ENCODE peak calls at places on chromosomes 3 and 15, in nine cellular contexts. N, M, O, H, Y, A, D, B and P are unnamed samples.

GRCh38 chr15:71124937-71125755 is 9.9 kb downstream of the THSD4 start:
- DNase-seq in N (no peak), M (no peak), O (no peak), H (peak; percentile 35), Y (peak; percentile 36), A (peak; percentile 74), D (no peak), B (no peak), P (no peak)

GRCh38 chr15:77974416-77975331 is 102.8 kb downstream of the TBC1D2B start:
- DNase-seq in N (no peak), M (no peak), O (no peak), H (no peak), Y (no peak), A (no peak), D (no peak), B (no peak), P (no peak)

GRCh38 chr3:188680189-188680588 is 491.6 kb upstream of the TPRG1 start:
- DNase-seq in N (peak; percentile 79), M (no peak), O (no peak), H (no peak), Y (no peak), A (no peak), D (no peak), B (no peak), P (no peak)

GRCh38 chr3:159604151-159604581 is 384.5 kb upstream of the IL12A start:
- DNase-seq in N (peak; percentile 61), M (no peak), O (no peak), H (no peak), Y (no peak), A (no peak), D (no peak), B (no peak), P (no peak)

GRCh38 chr3:125079675-125080045 is 23.9 kb upstream of the HEG1 start:
- DNase-seq in N (no peak), M (peak; percentile 15), O (no peak), H (no peak), Y (no peak), A (peak; percentile 51), D (no peak), B (no peak), P (no peak)

GRCh38 chr3:38111696-38112377 is 25.1 kb downstream of the ACAA1 start:
- DNase-seq in N (no peak), M (no peak), O (no peak), H (no peak), Y (no peak), A (no peak), D (no peak), B (no peak), P (no peak)

GRCh38 chr15:89747708-89748682 is 3.1 kb downstream of the MESP1 start:
- DNase-seq in N (no peak), M (no peak), O (no peak), H (no peak), Y (no peak), A (no peak), D (no peak), B (no peak), P (no peak)

GRCh38 chr3:48784426-48785120 is 63.1 kb downstream of the PRKAR2A start:
- DNase-seq in N (no peak), M (no peak), O (no peak), H (no peak), Y (no peak), A (peak; percentile 12), D (no peak), B (no peak), P (no peak)

GRCh38 chr3:172216267-172216666 is 176.9 kb downstream of the FNDC3B start:
- DNase-seq in N (no peak), M (no peak), O (no peak), H (no peak), Y (no peak), A (no peak), D (no peak), B (no peak), P (no peak)

DNA sequence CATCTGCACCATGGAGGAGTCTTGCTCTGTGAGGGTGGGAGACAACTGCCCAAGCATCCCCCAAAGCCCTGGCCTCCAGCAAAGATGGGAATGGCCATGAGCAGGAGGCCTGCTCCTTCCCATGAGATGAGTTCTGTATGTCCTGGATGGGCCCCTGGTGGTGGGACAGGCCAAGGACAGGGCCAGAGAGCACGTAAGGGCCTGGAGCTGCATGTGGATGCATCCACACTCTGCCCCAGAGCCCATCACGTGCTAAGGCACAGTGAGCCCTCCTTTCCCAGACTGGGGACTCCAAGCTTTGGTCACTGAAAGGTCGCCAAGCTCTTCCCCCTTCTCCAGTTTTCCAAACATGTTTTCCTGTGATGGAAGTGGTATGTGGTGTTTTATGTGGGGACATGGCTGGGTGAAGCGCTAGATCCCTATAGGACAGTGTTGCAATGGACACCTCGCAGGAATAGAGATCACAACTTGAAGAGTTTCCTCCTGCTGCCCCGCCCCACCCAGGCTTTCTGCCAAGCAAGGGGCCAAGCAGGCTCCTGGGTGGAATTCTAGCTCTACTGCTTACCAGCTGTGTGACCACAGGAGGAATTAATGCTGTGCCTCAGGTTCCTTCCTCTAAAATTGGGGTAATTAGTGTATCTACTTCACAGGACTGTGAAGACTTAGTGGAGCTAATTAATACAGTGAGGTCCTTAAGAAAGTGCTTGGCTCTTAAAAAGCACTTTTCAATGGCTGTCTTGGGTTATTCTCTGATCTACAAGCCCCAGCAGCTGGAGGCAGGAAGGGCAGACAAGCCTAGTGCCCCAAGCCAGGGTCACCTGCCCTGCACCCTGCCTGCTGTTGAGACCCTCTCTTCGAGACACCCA is 106.4 kb upstream of the RPL32 start:
- DNase-seq in N (peak; percentile 86), M (peak; percentile 44), O (no peak), H (peak; percentile 85), Y (peak; percentile 64), A (peak; percentile 85), D (no peak), B (no peak), P (peak; percentile 71)
- TF ChIP-seq CTCF in N (no peak), M (no peak), O (peak; percentile 4), H (no peak), Y (no peak), A (peak; percentile 14), D (no peak), B (no peak), P (no peak)

GRCh38 chr3:191440532-191440931 is 20.4 kb upstream of the PYDC2 start:
- DNase-seq in N (no peak), M (no peak), O (no peak), H (no peak), Y (no peak), A (no peak), D (no peak), B (no peak), P (no peak)

GRCh38 chr3:191441687-191442086 is 19.3 kb upstream of the PYDC2 start:
- DNase-seq in N (no peak), M (no peak), O (no peak), H (no peak), Y (no peak), A (no peak), D (no peak), B (no peak), P (no peak)

GRCh38 chr3:191444569-191444968 is 16.4 kb upstream of the PYDC2 start:
- DNase-seq in N (no peak), M (no peak), O (no peak), H (no peak), Y (no peak), A (no peak), D (no peak), B (no peak), P (no peak)
- TF ChIP-seq CTCF in N (no peak), M (no peak), O (no peak), H (no peak), Y (no peak), A (no peak), D (no peak), B (no peak), P (no peak)

DNA sequence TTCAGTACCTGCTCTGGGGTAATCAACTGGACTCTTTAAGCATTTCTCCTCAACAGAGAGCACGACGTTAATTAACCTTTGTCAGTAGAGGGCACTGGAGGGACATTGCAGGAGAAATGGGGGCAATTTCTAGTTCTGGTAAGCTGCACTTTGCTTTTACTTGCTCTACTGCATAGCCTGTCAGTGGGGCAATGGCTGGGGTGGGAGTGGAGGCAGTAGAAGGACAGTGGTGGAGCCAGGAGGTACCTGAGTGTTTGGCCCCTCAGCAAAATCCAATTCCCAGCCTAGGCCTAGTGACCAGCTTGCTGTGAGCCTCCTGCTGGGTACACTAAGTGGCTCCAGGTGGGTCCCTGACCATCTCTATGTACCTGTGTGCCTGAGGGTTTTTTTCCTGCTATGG is 18.3 kb upstream of the MED12L start:
- DNase-seq in N (peak; percentile 15), M (no peak), O (peak; percentile 45), H (no peak), Y (no peak), A (peak; percentile 7), D (no peak), B (no peak), P (no peak)
- TF ChIP-seq CTCF in N (peak; percentile 5), M (peak; percentile 44), O (peak; percentile 42), H (no peak), Y (no peak), A (peak; percentile 20), D (no peak), B (no peak), P (no peak)

GRCh38 chr3:76615739-76616138 is 424.2 kb upstream of the ROBO2 start:
- DNase-seq in N (no peak), M (no peak), O (no peak), H (no peak), Y (no peak), A (no peak), D (no peak), B (no peak), P (no peak)
- TF ChIP-seq CTCF in N (no peak), M (no peak), O (no peak), H (no peak), Y (no peak), A (no peak), D (no peak), B (no peak), P (no peak)

GRCh38 chr3:44861412-44862220 is at the start of gene TMEM42:
- DNase-seq in N (peak; percentile 96), M (peak; percentile 83), O (peak; percentile 95), H (peak; percentile 91), Y (peak; percentile 87), A (peak; percentile 95), D (peak; percentile 82), B (peak; percentile 97), P (peak; percentile 84)
- TF ChIP-seq CTCF in N (peak; percentile 13), M (no peak), O (no peak), H (no peak), Y (peak; percentile 33), A (peak; percentile 47), D (no peak), B (peak; percentile 13), P (no peak)

GRCh38 chr3:128476659-128477058 is 10.0 kb upstream of the DNAJB8 start:
- DNase-seq in N (no peak), M (no peak), O (no peak), H (no peak), Y (no peak), A (no peak), D (no peak), B (no peak), P (no peak)
- TF ChIP-seq CTCF in N (no peak), M (no peak), O (no peak), H (no peak), Y (no peak), A (no peak), D (no peak), B (no peak), P (no peak)